ENCODE peak calls at places on chromosomes 1 and 21, in four cellular contexts. K, S, Z and V are unnamed samples. For H3K36me3, the result is how much of the 10 kb centered on the place peaks cover.

GRCh38 chr1:91148641-91149069 is 126.8 kb upstream of the ZNF644 start:
- DNase-seq in K (no peak), S (no peak), Z (no peak), V (no peak)

GRCh38 chr21:33266784-33267135 is 593 bp downstream of the IL10RB start:
- DNase-seq in K (no peak), S (no peak), Z (peak), V (no peak)

GRCh38 chr1:19087737-19088594 is 122.1 kb downstream of the UBR4 start:
- DNase-seq in K (no peak), S (no peak), Z (no peak), V (no peak)

GRCh38 chr1:169121146-169121923 is 14.8 kb downstream of the ATP1B1 start:
- DNase-seq in K (no peak), S (no peak), Z (no peak), V (no peak)

GRCh38 chr1:244218220-244218619 is 167.1 kb downstream of the ZBTB18 start:
- DNase-seq in K (no peak), S (no peak), Z (no peak), V (no peak)

GRCh38 chr1:41498809-41499208 is 14.3 kb upstream of the EDN2 start:
- DNase-seq in K (no peak), S (no peak), Z (no peak), V (no peak)

GRCh38 chr1:94929351-94929814 is 2.5 kb upstream of the CNN3 start:
- DNase-seq in K (no peak), S (no peak), Z (no peak), V (no peak)

GRCh38 chr1:9203623-9204022 is 31.0 kb upstream of the H6PD start:
- DNase-seq in K (no peak), S (no peak), Z (no peak), V (no peak)

GRCh38 chr1:231393668-231394067 is 28.4 kb downstream of the EGLN1 start:
- DNase-seq in K (peak), S (no peak), Z (peak), V (no peak)

GRCh38 chr1:10904396-10905358 is 107.8 kb upstream of the TARDBP start:
- DNase-seq in K (no peak), S (no peak), Z (peak), V (no peak)

GRCh38 chr1:175784826-175785225 is 41.4 kb upstream of the TNR start:
- DNase-seq in K (no peak), S (peak), Z (no peak), V (no peak)

GRCh38 chr1:11400155-11400554 is 78.8 kb upstream of the DISP3 start:
- DNase-seq in K (no peak), S (no peak), Z (no peak), V (no peak)

DNA sequence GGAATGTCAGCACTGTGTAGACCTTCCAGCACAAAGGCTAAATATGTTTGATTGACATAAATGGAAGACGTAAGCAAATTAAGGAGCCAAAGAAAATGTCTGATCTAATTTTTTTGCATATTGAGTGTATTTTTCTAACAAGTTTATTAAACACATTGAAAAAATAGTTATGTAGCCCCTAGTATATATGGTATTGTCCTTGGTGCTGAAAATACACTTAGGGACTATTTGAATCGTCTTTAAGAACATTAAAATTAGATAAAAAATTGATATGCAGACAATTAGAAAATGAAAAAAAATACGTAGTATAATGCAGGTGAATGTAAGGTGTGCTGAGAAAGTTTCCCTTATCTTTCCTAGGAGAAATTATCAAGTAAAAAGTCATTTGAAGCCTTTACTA is 336.9 kb downstream of the OMA1 start:
- DNase-seq in K (no peak), S (no peak), Z (no peak), V (no peak)
- TF ChIP-seq POLR2AphosphoS5 in K (no peak), S (no peak), Z (no peak), V (no peak)

GRCh38 chr1:156530006-156530405 is 29.4 kb upstream of the MEF2D start:
- DNase-seq in K (no peak), S (no peak), Z (no peak), V (no peak)

GRCh38 chr1:156527584-156527983 is 27.0 kb upstream of the MEF2D start:
- DNase-seq in K (no peak), S (no peak), Z (no peak), V (no peak)

GRCh38 chr1:156525856-156526479 is 25.4 kb upstream of the MEF2D start:
- DNase-seq in K (no peak), S (peak), Z (no peak), V (no peak)

GRCh38 chr1:156528875-156529425 is 28.4 kb upstream of the MEF2D start:
- DNase-seq in K (no peak), S (no peak), Z (no peak), V (no peak)

GRCh38 chr1:156528231-156528630 is 27.7 kb upstream of the MEF2D start:
- DNase-seq in K (no peak), S (no peak), Z (no peak), V (no peak)
- H3K36me3 ChIP-seq in K (under half), S (under half), Z (under half), V (under half)

DNA sequence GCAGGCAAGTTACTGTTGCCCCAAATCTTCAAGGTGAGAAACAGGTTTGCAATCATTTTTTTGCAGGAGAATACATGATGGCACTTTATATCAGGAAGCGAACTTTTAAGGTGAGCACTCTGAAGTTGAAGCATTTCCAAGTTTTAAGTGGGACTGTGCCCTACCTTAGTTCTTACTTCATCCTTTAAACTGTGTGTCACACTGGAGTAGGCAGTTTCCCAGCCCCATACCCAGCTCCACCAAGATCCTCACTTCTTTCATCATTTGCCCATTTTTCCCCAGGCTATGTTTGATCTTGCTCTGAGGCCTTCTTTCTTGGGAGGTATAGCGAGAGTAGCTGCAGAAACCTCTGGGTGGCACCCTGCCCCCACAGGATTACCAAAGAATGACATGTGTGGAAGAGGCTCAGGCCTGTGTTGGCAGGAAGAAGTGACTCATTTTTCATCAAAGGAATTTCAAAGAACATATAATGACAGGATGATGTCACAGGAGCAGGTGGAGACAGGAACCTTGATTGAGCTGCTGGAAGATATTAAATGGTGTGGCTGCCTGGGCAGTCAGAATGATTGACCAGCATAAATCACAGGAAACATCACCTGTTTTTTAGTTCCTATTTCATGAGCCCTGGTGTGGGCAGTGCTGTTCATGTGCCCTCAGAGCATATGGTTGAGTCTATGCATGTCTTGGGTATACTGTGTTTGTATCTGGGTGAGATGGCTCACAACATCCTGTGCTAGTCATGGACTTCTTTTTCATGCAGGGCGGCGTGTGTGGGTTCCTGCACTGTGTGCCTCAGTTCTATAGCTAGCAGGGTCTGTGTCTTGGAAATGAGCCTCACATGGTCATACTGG is 20.8 kb upstream of the MACF1 start:
- DNase-seq in K (peak), S (peak), Z (no peak), V (peak)
- TF ChIP-seq SIN3A in K (no peak), S (no peak), Z (peak), V (no peak)

GRCh38 chr1:112708002-112708448 is 1.1 kb upstream of the RHOC start:
- DNase-seq in K (no peak), S (no peak), Z (no peak), V (no peak)
- TF ChIP-seq POLR2AphosphoS5 in K (no peak), S (no peak), Z (no peak), V (no peak)

GRCh38 chr1:28565726-28566125 is 12.8 kb downstream of the TRNAU1AP start:
- DNase-seq in K (no peak), S (no peak), Z (no peak), V (no peak)
- H3K36me3 ChIP-seq in K (under half), S (half or more), Z (under half), V (under half)

DNA sequence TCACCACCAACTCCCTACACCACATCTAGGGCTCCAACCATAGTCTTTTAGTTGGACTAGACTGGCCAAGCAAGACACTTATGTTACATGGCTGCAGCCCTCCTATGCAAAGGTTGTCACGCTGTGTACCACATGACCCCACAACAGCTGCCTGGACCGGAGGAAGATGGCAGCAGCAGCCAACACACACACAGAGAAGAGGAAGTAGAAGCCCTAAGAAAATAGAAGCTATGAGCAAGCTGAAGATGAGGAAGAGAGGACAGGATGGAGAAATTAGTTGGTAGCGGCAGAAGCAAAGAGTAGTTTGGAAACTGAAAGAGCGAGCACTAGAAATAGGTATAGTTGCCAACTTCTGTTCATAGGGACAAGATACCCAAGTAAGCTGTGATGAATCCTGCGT is 60.8 kb upstream of the RALGPS2 start:
- DNase-seq in K (no peak), S (no peak), Z (no peak), V (no peak)
- TF ChIP-seq SIN3A in K (no peak), S (no peak), Z (no peak), V (no peak)

GRCh38 chr1:154295408-154296235 is 23.2 kb downstream of the HAX1 start:
- DNase-seq in K (no peak), S (no peak), Z (peak), V (no peak)

GRCh38 chr1:154288694-154289093 is 16.3 kb downstream of the HAX1 start:
- DNase-seq in K (no peak), S (no peak), Z (no peak), V (no peak)

DNA sequence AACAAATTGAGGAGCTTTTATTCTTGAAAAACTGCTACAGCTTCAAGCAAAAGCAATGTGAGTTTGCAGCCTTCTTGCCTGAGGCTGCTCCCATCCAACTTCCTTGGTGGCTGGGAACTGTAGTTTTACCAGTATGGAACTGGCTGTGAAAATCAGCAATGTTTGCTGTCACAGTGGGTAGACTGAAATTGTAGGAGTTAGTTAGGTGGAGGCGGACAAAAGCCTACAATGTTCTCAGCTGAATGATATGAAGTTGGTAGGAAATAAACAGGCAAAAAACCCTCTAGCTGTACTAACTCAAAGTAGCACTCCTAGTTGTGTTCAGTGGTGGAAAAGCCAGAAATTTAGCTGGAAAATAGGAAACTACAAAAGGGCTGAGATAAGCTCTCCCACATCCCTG is 18.5 kb downstream of the HAX1 start:
- DNase-seq in K (no peak), S (no peak), Z (no peak), V (no peak)
- TF ChIP-seq POLR2AphosphoS5 in K (no peak), S (no peak), Z (no peak), V (no peak)

GRCh38 chr1:110055493-110056283 is 14.8 kb downstream of the ALX3 start:
- DNase-seq in K (no peak), S (no peak), Z (no peak), V (no peak)
- H3K36me3 ChIP-seq in K (under half), S (half or more), Z (under half), V (under half)